ENCODE peak calls at places on chromosomes 7 and 10, in seven cellular contexts. C is Panc1, Z is heart right ventricle, K is lower lobe of right lung, N is cardiac fibroblast, R is progenitor cell of endocrine pancreas, O is endothelial cell. P is an unnamed sample.
A peak's percentile ranks its signal among the peaks of the same experiment; 100 is the strongest.

GRCh38 chr7:134645935-134646334 is 718 bp upstream of the BPGM start:
- DNase-seq in K (no peak), Z (no peak), C (no peak), R (no peak), N (peak; percentile 68), O (no peak), P (no peak)

GRCh38 chr10:69636626-69637550 is 6.8 kb downstream of the FAM241B start:
- DNase-seq in N (peak; percentile 14), C (no peak), R (no peak), K (no peak), O (peak; percentile 38), Z (no peak), P (no peak)

GRCh38 chr7:47228386-47229014 is 353.4 kb downstream of the TNS3 start:
- DNase-seq in N (no peak), Z (no peak), O (no peak), R (no peak), K (no peak), C (no peak), P (no peak)

GRCh38 chr7:85172530-85172941 is 14.3 kb downstream of the SEMA3D start:
- DNase-seq in Z (no peak), R (no peak), C (no peak), K (no peak), N (peak; percentile 81), O (no peak), P (no peak)

GRCh38 chr7:64223366-64223765 is 4.9 kb upstream of the ZNF679 start:
- DNase-seq in O (no peak), K (no peak), R (no peak), N (no peak), C (no peak), Z (no peak), P (no peak)

GRCh38 chr10:30751678-30752331 is 122.3 kb upstream of the LYZL2 start:
- DNase-seq in O (peak; percentile 86), Z (peak; percentile 29), N (peak; percentile 72), K (peak; percentile 80), C (no peak), R (peak; percentile 54), P (no peak)

GRCh38 chr7:151905766-151906165 is 28.9 kb upstream of the PRKAG2 start:
- DNase-seq in O (no peak), Z (no peak), R (no peak), K (no peak), C (no peak), N (no peak), P (no peak)

GRCh38 chr10:61669849-61670248 is 7.1 kb downstream of the CABCOCO1 start:
- DNase-seq in C (no peak), N (no peak), Z (no peak), K (no peak), O (no peak), R (no peak), P (no peak)

GRCh38 chr7:153193144-153193595 is 433.6 kb downstream of the ACTR3B start:
- DNase-seq in O (peak; percentile 71), R (peak; percentile 32), C (no peak), K (peak; percentile 57), N (peak; percentile 0), Z (peak; percentile 24), P (no peak)

GRCh38 chr7:155466814-155467675 is 9.1 kb downstream of the EN2 start:
- DNase-seq in Z (no peak), R (peak; percentile 62), N (no peak), O (peak; percentile 87), K (no peak), C (no peak), P (no peak)

GRCh38 chr10:6044651-6045599 is 17.2 kb downstream of the IL2RA start:
- DNase-seq in O (no peak), N (no peak), C (no peak), R (no peak), K (no peak), Z (no peak), P (no peak)

GRCh38 chr7:137953692-137954470 is 48.0 kb downstream of the CREB3L2 start:
- DNase-seq in R (no peak), Z (no peak), O (no peak), C (peak; percentile 78), N (peak; percentile 80), K (no peak), P (no peak)

GRCh38 chr10:44376504-44377099 is 8.3 kb downstream of the CXCL12 start:
- DNase-seq in K (no peak), O (no peak), C (no peak), R (no peak), Z (no peak), N (peak; percentile 12), P (no peak)

GRCh38 chr10:36148207-36148606 is 506.1 kb upstream of the FZD8 start:
- DNase-seq in O (no peak), N (peak; percentile 14), Z (no peak), K (no peak), R (no peak), C (no peak), P (no peak)

GRCh38 chr7:116616555-116617059 is 55.4 kb upstream of the MET start:
- DNase-seq in C (no peak), K (no peak), N (peak; percentile 77), Z (no peak), R (no peak), O (no peak), P (no peak)

GRCh38 chr7:134905375-134905774 is 80.9 kb upstream of the AGBL3 start:
- DNase-seq in C (no peak), O (no peak), K (no peak), R (no peak), N (peak; percentile 95), Z (no peak), P (no peak)

GRCh38 chr10:7027913-7028808 is 382.7 kb downstream of the SFMBT2 start:
- DNase-seq in R (no peak), Z (no peak), K (no peak), O (no peak), C (no peak), N (peak; percentile 1), P (no peak)

GRCh38 chr10:7170626-7171322 is 240.1 kb downstream of the SFMBT2 start:
- DNase-seq in C (no peak), N (no peak), Z (peak; percentile 46), O (no peak), R (no peak), K (no peak), P (no peak)

GRCh38 chr10:792792-793100 is 103.3 kb upstream of the DIP2C start:
- DNase-seq in Z (no peak), N (peak; percentile 28), C (no peak), O (no peak), K (no peak), R (no peak), P (no peak)

GRCh38 chr10:101848408-101848807 is 4.8 kb upstream of the KCNIP2 start:
- DNase-seq in C (no peak), O (no peak), R (no peak), N (peak; percentile 14), Z (no peak), K (peak; percentile 34), P (no peak)

GRCh38 chr7:25985196-25985595 is 166.8 kb upstream of the NFE2L3 start:
- DNase-seq in K (no peak), Z (no peak), N (no peak), R (no peak), O (no peak), C (no peak), P (no peak)

GRCh38 chr10:99431190-99431549 is 746 bp upstream of the GOT1 start:
- DNase-seq in Z (peak; percentile 76), C (no peak), R (peak; percentile 20), O (peak; percentile 35), N (peak; percentile 48), K (peak; percentile 82), P (peak; percentile 36)

GRCh38 chr10:28939352-28940157 is 262.2 kb downstream of the BAMBI start:
- DNase-seq in R (peak; percentile 55), K (peak; percentile 66), Z (peak; percentile 21), O (peak; percentile 78), C (no peak), N (peak; percentile 82), P (no peak)
- TF ChIP-seq CTCF in R (peak; percentile 73), K (no peak), Z (peak; percentile 10), O (peak; percentile 52), C (peak; percentile 53), N (no peak), P (no peak)

GRCh38 chr10:26703974-26704373 is 6.5 kb downstream of the PDSS1 start:
- DNase-seq in K (no peak), Z (no peak), R (no peak), N (no peak), O (no peak), C (no peak), P (no peak)
- TF ChIP-seq CTCF in K (no peak), Z (no peak), R (no peak), N (no peak), O (no peak), C (no peak), P (no peak)

DNA sequence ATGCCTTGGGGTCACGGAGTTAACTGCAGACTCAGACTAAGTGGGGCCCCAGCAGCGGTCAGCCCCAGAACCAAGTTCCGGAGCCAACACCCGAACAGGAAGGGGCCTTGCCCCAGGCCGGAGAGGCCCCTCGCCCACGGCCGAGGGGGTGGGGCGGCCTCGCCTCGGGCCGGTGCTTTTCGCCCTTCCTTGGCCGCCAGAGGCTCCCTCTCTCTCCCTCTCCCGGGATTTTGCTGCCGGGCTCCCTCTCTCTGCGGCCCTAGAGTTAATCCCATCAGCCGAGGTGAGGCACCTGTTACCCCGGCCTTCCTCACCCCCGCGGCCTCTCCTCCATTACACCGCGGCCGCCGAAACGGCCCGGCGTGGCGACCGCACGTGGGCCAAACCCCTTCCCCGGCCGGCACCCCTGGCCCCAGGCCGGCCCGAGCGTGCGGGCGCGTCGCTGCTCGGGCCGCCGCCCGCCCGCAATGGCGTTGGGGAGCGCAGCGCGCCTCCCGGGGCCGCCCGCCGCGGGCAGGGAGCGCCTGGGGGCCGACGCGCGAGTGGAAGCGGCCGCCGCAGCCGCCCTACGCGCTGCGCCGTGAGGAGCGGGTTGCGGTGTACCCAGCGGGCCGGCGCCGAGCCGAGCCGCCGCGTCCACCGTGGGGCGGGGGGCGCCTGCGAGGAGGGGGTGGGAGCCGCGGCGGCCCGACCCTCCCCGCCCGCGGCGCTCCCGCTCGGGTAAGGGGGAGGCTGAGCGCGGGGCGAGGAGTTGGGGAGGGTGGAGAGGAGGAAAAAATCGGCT is at the start of gene PPP1R9A:
- DNase-seq in K (peak; percentile 54), Z (peak; percentile 45), R (peak; percentile 54), N (no peak), O (peak; percentile 50), C (no peak), P (no peak)
- TF ChIP-seq CTCF in K (no peak), Z (peak; percentile 59), R (peak; percentile 46), N (peak; percentile 8), O (no peak), C (peak; percentile 65), P (no peak)

GRCh38 chr7:117949232-117949631 is 76.0 kb upstream of the CTTNBP2 start:
- DNase-seq in K (no peak), N (no peak), R (no peak), Z (no peak), C (no peak), O (no peak), P (no peak)
- TF ChIP-seq CTCF in K (no peak), N (no peak), R (no peak), Z (no peak), C (no peak), O (no peak), P (no peak)